ENCODE peak calls at places on chromosome 13, in nine cellular contexts. E is aorta, C is thoracic aorta, R is fibroblast of mammary gland, T is SJSA1, Z is GM23338, D is left ventricle myocardium inferior, B is fibroblast of villous mesenchyme, N is IMR-90. P is an unnamed sample.

GRCh38 chr13:110390572-110390971 is 83.5 kb downstream of the COL4A2 start:
- DNase-seq in T (peak; percentile 93), E (no peak), B (peak; percentile 95), Z (no peak), R (peak; percentile 98), N (peak; percentile 97), D (no peak), C (no peak), P (no peak)

GRCh38 chr13:23618341-23618740 is 48.1 kb downstream of the TNFRSF19 start:
- DNase-seq in C (no peak), T (peak; percentile 50), D (no peak), R (peak; percentile 98), E (no peak), B (peak; percentile 93), N (peak; percentile 98), Z (peak; percentile 30), P (peak; percentile 70)

GRCh38 chr13:83883061-83883523 is 818 bp upstream of the SLITRK1 start:
- DNase-seq in T (no peak), N (no peak), D (no peak), R (no peak), Z (peak; percentile 58), C (no peak), B (no peak), E (no peak), P (no peak)

GRCh38 chr13:102626928-102627327 is 30.1 kb downstream of the TPP2 start:
- DNase-seq in C (no peak), E (no peak), B (no peak), T (no peak), Z (no peak), D (no peak), R (no peak), N (no peak), P (no peak)

GRCh38 chr13:50161052-50161451 is 145.8 kb downstream of the KCNRG start:
- DNase-seq in E (no peak), R (peak; percentile 73), T (no peak), N (peak; percentile 56), Z (no peak), D (no peak), C (no peak), B (peak; percentile 49), P (no peak)

GRCh38 chr13:52776726-52777125 is 37.1 kb upstream of the CNMD start:
- DNase-seq in N (no peak), E (no peak), B (no peak), C (no peak), D (no peak), T (no peak), Z (peak; percentile 24), R (no peak), P (no peak)

GRCh38 chr13:48222358-48223015 is 10.5 kb upstream of the ITM2B start:
- DNase-seq in N (peak; percentile 42), Z (no peak), E (no peak), B (peak; percentile 89), T (no peak), C (no peak), R (peak; percentile 76), D (peak; percentile 46), P (no peak)

GRCh38 chr13:60448907-60449510 is 52.0 kb downstream of the TDRD3 start:
- DNase-seq in Z (peak; percentile 66), E (no peak), C (no peak), R (peak; percentile 72), N (peak; percentile 68), D (no peak), B (peak; percentile 55), T (no peak), P (peak; percentile 11)

GRCh38 chr13:82758056-82758455 is 1124.2 kb downstream of the SLITRK1 start:
- DNase-seq in B (no peak), R (peak; percentile 53), D (no peak), Z (peak; percentile 83), N (peak; percentile 17), C (no peak), E (no peak), T (peak; percentile 75), P (no peak)

GRCh38 chr13:90801621-90802020 is 545.9 kb upstream of the MIR17HG start:
- DNase-seq in C (no peak), T (no peak), Z (no peak), R (no peak), E (no peak), N (no peak), B (no peak), D (no peak), P (no peak)

GRCh38 chr13:21925720-21926119 is 254.8 kb downstream of the FGF9 start:
- DNase-seq in R (no peak), B (no peak), Z (peak; percentile 83), C (no peak), N (no peak), E (no peak), D (no peak), T (no peak), P (no peak)

GRCh38 chr13:32134991-32135390 is 103.4 kb downstream of the FRY start:
- DNase-seq in Z (no peak), T (no peak), D (no peak), E (no peak), R (no peak), C (no peak), N (no peak), B (peak; percentile 46), P (no peak)

GRCh38 chr13:82688400-82688999 is 1193.8 kb downstream of the SLITRK1 start:
- DNase-seq in D (no peak), T (no peak), Z (no peak), E (no peak), R (peak; percentile 33), N (peak; percentile 2), C (no peak), B (no peak), P (no peak)

GRCh38 chr13:80454245-80454644 is 113.3 kb upstream of the SPRY2 start:
- DNase-seq in R (peak; percentile 80), E (no peak), N (peak; percentile 1), C (no peak), D (no peak), Z (no peak), T (no peak), B (no peak), P (no peak)

GRCh38 chr13:36882829-36883390 is 37.1 kb downstream of the SMAD9 start:
- DNase-seq in E (no peak), Z (no peak), T (no peak), D (no peak), C (no peak), N (no peak), B (no peak), R (no peak), P (no peak)
- H3K4me3 ChIP-seq in E (no peak overlapping the region), Z (no peak overlapping the region), T (no peak overlapping the region), D (no peak overlapping the region), C (no peak overlapping the region), N (no peak overlapping the region), B (no peak overlapping the region), R (no peak overlapping the region), P (no peak overlapping the region)

DNA sequence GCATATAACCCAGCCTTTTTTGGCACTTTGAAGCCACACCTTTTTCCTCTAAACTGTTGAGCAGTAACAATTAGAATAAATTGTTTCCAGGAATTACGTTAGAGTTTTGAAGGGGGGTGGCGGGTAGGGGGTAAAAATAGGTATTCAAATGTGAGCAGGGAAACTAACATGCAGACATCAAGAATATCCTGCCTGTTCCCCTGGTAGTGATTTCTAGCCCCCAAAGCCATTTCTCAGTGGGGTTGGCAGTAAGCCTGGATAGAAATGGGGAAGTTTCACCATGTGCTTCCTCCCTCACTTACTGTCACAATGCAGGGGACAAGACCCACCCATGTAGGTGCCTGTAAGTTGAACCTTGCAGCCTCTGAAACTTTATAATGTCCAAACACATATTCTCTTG is 3.8 kb downstream of the DOCK9 start:
- DNase-seq in B (no peak), N (no peak), C (no peak), E (no peak), R (no peak), Z (no peak), D (no peak), T (peak; percentile 56), P (no peak)
- H3K4me3 ChIP-seq in B (no peak overlapping the region), N (no peak overlapping the region), C (no peak overlapping the region), E (no peak overlapping the region), R (no peak overlapping the region), Z (no peak overlapping the region), D (peak overlapping the region; percentile 70), T (no peak overlapping the region), P (no peak overlapping the region)

GRCh38 chr13:20775961-20776360 is 2.2 kb upstream of the EEF1AKMT1 start:
- DNase-seq in N (no peak), C (no peak), E (no peak), T (no peak), R (no peak), D (no peak), B (no peak), Z (peak; percentile 56), P (no peak)

GRCh38 chr13:20774746-20775145 is 985 bp upstream of the EEF1AKMT1 start:
- DNase-seq in D (no peak), B (no peak), R (no peak), N (no peak), Z (no peak), C (no peak), T (no peak), E (no peak), P (no peak)

GRCh38 chr13:20769834-20770233 is 3.9 kb downstream of the EEF1AKMT1 start:
- DNase-seq in E (no peak), Z (no peak), B (no peak), N (no peak), R (no peak), C (no peak), D (no peak), T (no peak), P (no peak)

GRCh38 chr13:20773194-20774080 is at the start of gene EEF1AKMT1:
- DNase-seq in E (peak; percentile 98), B (peak; percentile 95), Z (peak; percentile 95), D (peak; percentile 95), T (peak; percentile 90), N (peak; percentile 91), C (peak; percentile 68), R (peak; percentile 93), P (peak; percentile 39)

GRCh38 chr13:20772401-20773131 is 1.2 kb downstream of the EEF1AKMT1 start:
- DNase-seq in B (peak; percentile 64), C (no peak), R (peak; percentile 33), Z (no peak), N (peak; percentile 1), T (no peak), D (no peak), E (no peak), P (no peak)
- H3K4me3 ChIP-seq in B (peak overlapping the region; percentile 75), C (peak overlapping the region; percentile 87), R (peak overlapping the region; percentile 64), Z (peak overlapping the region; percentile 74), N (peak overlapping the region; percentile 58), T (peak overlapping the region; percentile 55), D (peak overlapping the region; percentile 79), E (peak overlapping the region; percentile 55), P (peak overlapping the region; percentile 50)

GRCh38 chr13:106534844-106535551 is 464 bp downstream of the EFNB2 start:
- DNase-seq in E (peak; percentile 80), T (peak; percentile 59), R (peak; percentile 27), B (peak; percentile 34), C (no peak), Z (peak; percentile 35), D (peak; percentile 17), N (peak; percentile 16), P (no peak)

GRCh38 chr13:106540613-106541012 is 5.2 kb upstream of the EFNB2 start:
- DNase-seq in C (no peak), E (no peak), B (no peak), R (no peak), T (no peak), N (no peak), Z (no peak), D (no peak), P (no peak)

GRCh38 chr13:106535552-106536243 is at the start of gene EFNB2:
- DNase-seq in B (peak; percentile 91), N (peak; percentile 88), Z (peak; percentile 91), T (peak; percentile 92), E (peak; percentile 95), R (peak; percentile 87), D (peak; percentile 88), C (no peak), P (peak; percentile 47)

GRCh38 chr13:106536244-106537034 is 977 bp upstream of the EFNB2 start:
- DNase-seq in E (peak; percentile 99), C (peak; percentile 66), R (peak; percentile 83), N (peak; percentile 83), Z (peak; percentile 96), B (peak; percentile 86), T (peak; percentile 94), D (peak; percentile 90), P (no peak)

GRCh38 chr13:106537521-106537920 is 2.1 kb upstream of the EFNB2 start:
- DNase-seq in B (no peak), R (no peak), C (no peak), E (no peak), D (no peak), T (no peak), Z (no peak), N (no peak), P (no peak)
- H3K4me3 ChIP-seq in B (no peak overlapping the region), R (no peak overlapping the region), C (no peak overlapping the region), E (no peak overlapping the region), D (no peak overlapping the region), T (no peak overlapping the region), Z (no peak overlapping the region), N (no peak overlapping the region), P (no peak overlapping the region)

P was measured in BJ.